ENCODE peak calls at places on chromosome 19, in eight cellular contexts. One of them, this sample, is unnamed.

GRCh38 chr19:5775668-5776309 is 8.8 kb downstream of the PRR22 start:
- DNase-seq in mesothelial cell of epicardium: no peak
- DNase-seq in thoracic aorta: no peak
- DNase-seq in T-helper 9 cell: no peak
- DNase-seq in GM23338: no peak
- DNase-seq in T-helper 2 cell: no peak
- DNase-seq in kidney: no peak
- DNase-seq in stimulated activated CD8-positive, alpha-beta memory T cell treated with anti-CD3 and anti-CD28 coated beads, Interleukin-4, amount 100 ng/mL, for 24 hours: no peak
- DNase-seq in this sample: no peak

GRCh38 chr19:6232567-6232966 is 47.2 kb downstream of the MLLT1 start:
- DNase-seq in kidney: peak
- DNase-seq in thoracic aorta: no peak
- DNase-seq in stimulated activated CD8-positive, alpha-beta memory T cell treated with anti-CD3 and anti-CD28 coated beads, Interleukin-4, amount 100 ng/mL, for 24 hours: no peak
- DNase-seq in T-helper 2 cell: no peak
- DNase-seq in mesothelial cell of epicardium: no peak
- DNase-seq in GM23338: no peak
- DNase-seq in T-helper 9 cell: no peak
- DNase-seq in this sample: no peak

GRCh38 chr19:40519352-40520322 is 52.8 kb downstream of the SPTBN4 start:
- DNase-seq in GM23338: peak
- DNase-seq in kidney: no peak
- DNase-seq in mesothelial cell of epicardium: no peak
- DNase-seq in stimulated activated CD8-positive, alpha-beta memory T cell treated with anti-CD3 and anti-CD28 coated beads, Interleukin-4, amount 100 ng/mL, for 24 hours: no peak
- DNase-seq in T-helper 2 cell: peak
- DNase-seq in thoracic aorta: no peak
- DNase-seq in T-helper 9 cell: no peak
- DNase-seq in this sample: peak

GRCh38 chr19:54287456-54287855 is 6.5 kb upstream of the LILRB2 start:
- DNase-seq in GM23338: no peak
- DNase-seq in mesothelial cell of epicardium: no peak
- DNase-seq in T-helper 2 cell: no peak
- DNase-seq in T-helper 9 cell: no peak
- DNase-seq in stimulated activated CD8-positive, alpha-beta memory T cell treated with anti-CD3 and anti-CD28 coated beads, Interleukin-4, amount 100 ng/mL, for 24 hours: no peak
- DNase-seq in thoracic aorta: no peak
- DNase-seq in kidney: no peak
- DNase-seq in this sample: no peak

GRCh38 chr19:1752009-1752756 is 1.1 kb upstream of the ONECUT3 start:
- DNase-seq in stimulated activated CD8-positive, alpha-beta memory T cell treated with anti-CD3 and anti-CD28 coated beads, Interleukin-4, amount 100 ng/mL, for 24 hours: no peak
- DNase-seq in mesothelial cell of epicardium: no peak
- DNase-seq in GM23338: peak
- DNase-seq in T-helper 2 cell: no peak
- DNase-seq in kidney: peak
- DNase-seq in T-helper 9 cell: no peak
- DNase-seq in thoracic aorta: no peak
- DNase-seq in this sample: no peak

GRCh38 chr19:58361900-58362271 is 665 bp downstream of the ZNF497 start:
- DNase-seq in thoracic aorta: no peak
- DNase-seq in T-helper 9 cell: no peak
- DNase-seq in mesothelial cell of epicardium: no peak
- DNase-seq in kidney: peak
- DNase-seq in T-helper 2 cell: peak
- DNase-seq in GM23338: peak
- DNase-seq in stimulated activated CD8-positive, alpha-beta memory T cell treated with anti-CD3 and anti-CD28 coated beads, Interleukin-4, amount 100 ng/mL, for 24 hours: no peak
- DNase-seq in this sample: peak

GRCh38 chr19:28289294-28290063 is 923.5 kb downstream of the UQCRFS1 start:
- DNase-seq in thoracic aorta: no peak
- DNase-seq in mesothelial cell of epicardium: no peak
- DNase-seq in T-helper 2 cell: no peak
- DNase-seq in stimulated activated CD8-positive, alpha-beta memory T cell treated with anti-CD3 and anti-CD28 coated beads, Interleukin-4, amount 100 ng/mL, for 24 hours: no peak
- DNase-seq in GM23338: no peak
- DNase-seq in kidney: no peak
- DNase-seq in T-helper 9 cell: no peak
- DNase-seq in this sample: no peak

GRCh38 chr19:31140717-31141116 is 208.5 kb downstream of the TSHZ3 start:
- DNase-seq in T-helper 2 cell: no peak
- DNase-seq in GM23338: no peak
- DNase-seq in kidney: no peak
- DNase-seq in mesothelial cell of epicardium: no peak
- DNase-seq in stimulated activated CD8-positive, alpha-beta memory T cell treated with anti-CD3 and anti-CD28 coated beads, Interleukin-4, amount 100 ng/mL, for 24 hours: no peak
- DNase-seq in T-helper 9 cell: no peak
- DNase-seq in thoracic aorta: no peak
- DNase-seq in this sample: no peak

GRCh38 chr19:30881281-30881680 is 468.0 kb downstream of the TSHZ3 start:
- DNase-seq in GM23338: no peak
- DNase-seq in kidney: no peak
- DNase-seq in stimulated activated CD8-positive, alpha-beta memory T cell treated with anti-CD3 and anti-CD28 coated beads, Interleukin-4, amount 100 ng/mL, for 24 hours: no peak
- DNase-seq in T-helper 2 cell: no peak
- DNase-seq in T-helper 9 cell: no peak
- DNase-seq in thoracic aorta: no peak
- DNase-seq in mesothelial cell of epicardium: no peak
- DNase-seq in this sample: no peak

GRCh38 chr19:47446534-47447469 is 24.9 kb downstream of the SLC8A2 start:
- DNase-seq in kidney: peak
- DNase-seq in mesothelial cell of epicardium: no peak
- DNase-seq in thoracic aorta: no peak
- DNase-seq in stimulated activated CD8-positive, alpha-beta memory T cell treated with anti-CD3 and anti-CD28 coated beads, Interleukin-4, amount 100 ng/mL, for 24 hours: no peak
- DNase-seq in GM23338: peak
- DNase-seq in T-helper 2 cell: no peak
- DNase-seq in T-helper 9 cell: no peak
- DNase-seq in this sample: peak

GRCh38 chr19:44587863-44588752 is 25.3 kb upstream of the IGSF23 start:
- DNase-seq in stimulated activated CD8-positive, alpha-beta memory T cell treated with anti-CD3 and anti-CD28 coated beads, Interleukin-4, amount 100 ng/mL, for 24 hours: no peak
- DNase-seq in T-helper 2 cell: peak
- DNase-seq in GM23338: no peak
- DNase-seq in thoracic aorta: no peak
- DNase-seq in mesothelial cell of epicardium: no peak
- DNase-seq in kidney: no peak
- DNase-seq in T-helper 9 cell: no peak
- DNase-seq in this sample: peak

GRCh38 chr19:8262431-8262830 is 45.7 kb downstream of the CD320 start:
- DNase-seq in T-helper 2 cell: no peak
- DNase-seq in T-helper 9 cell: no peak
- DNase-seq in mesothelial cell of epicardium: no peak
- DNase-seq in GM23338: no peak
- DNase-seq in stimulated activated CD8-positive, alpha-beta memory T cell treated with anti-CD3 and anti-CD28 coated beads, Interleukin-4, amount 100 ng/mL, for 24 hours: no peak
- DNase-seq in thoracic aorta: no peak
- DNase-seq in kidney: peak
- DNase-seq in this sample: no peak

GRCh38 chr19:10049626-10050025 is 36.3 kb downstream of the RDH8 start:
- DNase-seq in thoracic aorta: no peak
- DNase-seq in T-helper 2 cell: no peak
- DNase-seq in mesothelial cell of epicardium: no peak
- DNase-seq in GM23338: no peak
- DNase-seq in T-helper 9 cell: no peak
- DNase-seq in kidney: no peak
- DNase-seq in stimulated activated CD8-positive, alpha-beta memory T cell treated with anti-CD3 and anti-CD28 coated beads, Interleukin-4, amount 100 ng/mL, for 24 hours: no peak
- DNase-seq in this sample: no peak

GRCh38 chr19:19427935-19428334 is 22.5 kb downstream of the GATAD2A start:
- DNase-seq in thoracic aorta: no peak
- DNase-seq in kidney: no peak
- DNase-seq in stimulated activated CD8-positive, alpha-beta memory T cell treated with anti-CD3 and anti-CD28 coated beads, Interleukin-4, amount 100 ng/mL, for 24 hours: no peak
- DNase-seq in T-helper 2 cell: no peak
- DNase-seq in GM23338: no peak
- DNase-seq in T-helper 9 cell: no peak
- DNase-seq in mesothelial cell of epicardium: no peak
- DNase-seq in this sample: no peak

GRCh38 chr19:35642798-35643254 is 1.3 kb downstream of the ETV2 start:
- DNase-seq in GM23338: peak
- DNase-seq in T-helper 9 cell: no peak
- DNase-seq in kidney: no peak
- DNase-seq in T-helper 2 cell: no peak
- DNase-seq in stimulated activated CD8-positive, alpha-beta memory T cell treated with anti-CD3 and anti-CD28 coated beads, Interleukin-4, amount 100 ng/mL, for 24 hours: no peak
- DNase-seq in mesothelial cell of epicardium: no peak
- DNase-seq in thoracic aorta: no peak
- DNase-seq in this sample: no peak

GRCh38 chr19:447816-448546 is 12.9 kb downstream of the SHC2 start:
- DNase-seq in T-helper 9 cell: no peak
- DNase-seq in mesothelial cell of epicardium: no peak
- DNase-seq in kidney: peak
- DNase-seq in GM23338: no peak
- DNase-seq in T-helper 2 cell: no peak
- DNase-seq in thoracic aorta: no peak
- DNase-seq in stimulated activated CD8-positive, alpha-beta memory T cell treated with anti-CD3 and anti-CD28 coated beads, Interleukin-4, amount 100 ng/mL, for 24 hours: no peak
- DNase-seq in this sample: peak

GRCh38 chr19:16920816-16921529 is 32.2 kb downstream of the F2RL3 start:
- DNase-seq in mesothelial cell of epicardium: no peak
- DNase-seq in thoracic aorta: no peak
- DNase-seq in kidney: peak
- DNase-seq in stimulated activated CD8-positive, alpha-beta memory T cell treated with anti-CD3 and anti-CD28 coated beads, Interleukin-4, amount 100 ng/mL, for 24 hours: no peak
- DNase-seq in T-helper 9 cell: no peak
- DNase-seq in T-helper 2 cell: no peak
- DNase-seq in GM23338: no peak
- DNase-seq in this sample: no peak

GRCh38 chr19:2239771-2240770 is 3.4 kb downstream of the SF3A2 start:
- DNase-seq in T-helper 2 cell: peak
- DNase-seq in mesothelial cell of epicardium: no peak
- DNase-seq in stimulated activated CD8-positive, alpha-beta memory T cell treated with anti-CD3 and anti-CD28 coated beads, Interleukin-4, amount 100 ng/mL, for 24 hours: no peak
- DNase-seq in T-helper 9 cell: peak
- DNase-seq in thoracic aorta: no peak
- DNase-seq in GM23338: peak
- DNase-seq in kidney: peak
- DNase-seq in this sample: no peak

GRCh38 chr19:13839938-13840750 is 36.8 kb upstream of the NANOS3 start:
- DNase-seq in mesothelial cell of epicardium: no peak
- DNase-seq in stimulated activated CD8-positive, alpha-beta memory T cell treated with anti-CD3 and anti-CD28 coated beads, Interleukin-4, amount 100 ng/mL, for 24 hours: no peak
- DNase-seq in T-helper 2 cell: peak
- DNase-seq in T-helper 9 cell: peak
- DNase-seq in thoracic aorta: no peak
- DNase-seq in kidney: peak
- DNase-seq in GM23338: no peak
- DNase-seq in this sample: no peak

GRCh38 chr19:38394488-38394887 is 6.0 kb downstream of the SPRED3 start:
- DNase-seq in stimulated activated CD8-positive, alpha-beta memory T cell treated with anti-CD3 and anti-CD28 coated beads, Interleukin-4, amount 100 ng/mL, for 24 hours: peak
- DNase-seq in thoracic aorta: no peak
- DNase-seq in T-helper 9 cell: peak
- DNase-seq in mesothelial cell of epicardium: no peak
- DNase-seq in T-helper 2 cell: peak
- DNase-seq in kidney: no peak
- DNase-seq in GM23338: peak
- DNase-seq in this sample: peak

GRCh38 chr19:45863840-45864628 is at the start of gene FOXA3:
- DNase-seq in mesothelial cell of epicardium: no peak
- DNase-seq in kidney: peak
- DNase-seq in stimulated activated CD8-positive, alpha-beta memory T cell treated with anti-CD3 and anti-CD28 coated beads, Interleukin-4, amount 100 ng/mL, for 24 hours: no peak
- DNase-seq in GM23338: peak
- DNase-seq in T-helper 2 cell: peak
- DNase-seq in thoracic aorta: no peak
- DNase-seq in T-helper 9 cell: peak
- DNase-seq in this sample: peak

GRCh38 chr19:15194938-15195337 is 5.9 kb downstream of the NOTCH3 start:
- DNase-seq in T-helper 2 cell: no peak
- DNase-seq in stimulated activated CD8-positive, alpha-beta memory T cell treated with anti-CD3 and anti-CD28 coated beads, Interleukin-4, amount 100 ng/mL, for 24 hours: no peak
- DNase-seq in kidney: no peak
- DNase-seq in thoracic aorta: peak
- DNase-seq in GM23338: no peak
- DNase-seq in T-helper 9 cell: no peak
- DNase-seq in mesothelial cell of epicardium: no peak
- DNase-seq in this sample: peak

GRCh38 chr19:35460608-35461007 is 12.6 kb downstream of the FFAR2 start:
- DNase-seq in kidney: no peak
- DNase-seq in thoracic aorta: no peak
- DNase-seq in stimulated activated CD8-positive, alpha-beta memory T cell treated with anti-CD3 and anti-CD28 coated beads, Interleukin-4, amount 100 ng/mL, for 24 hours: no peak
- DNase-seq in GM23338: no peak
- DNase-seq in mesothelial cell of epicardium: no peak
- DNase-seq in T-helper 9 cell: no peak
- DNase-seq in T-helper 2 cell: no peak
- DNase-seq in this sample: no peak

GRCh38 chr19:50290011-50290410 is 39.2 kb downstream of the KCNC3 start:
- DNase-seq in mesothelial cell of epicardium: no peak
- DNase-seq in T-helper 9 cell: no peak
- DNase-seq in thoracic aorta: no peak
- DNase-seq in GM23338: peak
- DNase-seq in T-helper 2 cell: no peak
- DNase-seq in stimulated activated CD8-positive, alpha-beta memory T cell treated with anti-CD3 and anti-CD28 coated beads, Interleukin-4, amount 100 ng/mL, for 24 hours: no peak
- DNase-seq in kidney: no peak
- DNase-seq in this sample: no peak

GRCh38 chr19:38736413-38737280 is 7.6 kb downstream of the CAPN12 start:
- DNase-seq in T-helper 9 cell: peak
- DNase-seq in T-helper 2 cell: peak
- DNase-seq in GM23338: peak
- DNase-seq in stimulated activated CD8-positive, alpha-beta memory T cell treated with anti-CD3 and anti-CD28 coated beads, Interleukin-4, amount 100 ng/mL, for 24 hours: peak
- DNase-seq in thoracic aorta: no peak
- DNase-seq in mesothelial cell of epicardium: no peak
- DNase-seq in kidney: peak
- DNase-seq in this sample: peak

GRCh38 chr19:1064661-1065605 is 2.0 kb upstream of the ARHGAP45 start:
- DNase-seq in mesothelial cell of epicardium: no peak
- DNase-seq in kidney: peak
- DNase-seq in GM23338: peak
- DNase-seq in T-helper 9 cell: peak
- DNase-seq in thoracic aorta: no peak
- DNase-seq in T-helper 2 cell: peak
- DNase-seq in stimulated activated CD8-positive, alpha-beta memory T cell treated with anti-CD3 and anti-CD28 coated beads, Interleukin-4, amount 100 ng/mL, for 24 hours: no peak
- DNase-seq in this sample: peak

GRCh38 chr19:13163609-13164364 is 13.6 kb downstream of the IER2 start:
- DNase-seq in stimulated activated CD8-positive, alpha-beta memory T cell treated with anti-CD3 and anti-CD28 coated beads, Interleukin-4, amount 100 ng/mL, for 24 hours: no peak
- DNase-seq in GM23338: peak
- DNase-seq in thoracic aorta: no peak
- DNase-seq in mesothelial cell of epicardium: peak
- DNase-seq in T-helper 2 cell: peak
- DNase-seq in kidney: peak
- DNase-seq in T-helper 9 cell: no peak
- DNase-seq in this sample: peak

GRCh38 chr19:10260141-10260584 is 8.1 kb downstream of the MRPL4 start:
- DNase-seq in kidney: no peak
- DNase-seq in mesothelial cell of epicardium: no peak
- DNase-seq in GM23338: no peak
- DNase-seq in T-helper 2 cell: peak
- DNase-seq in T-helper 9 cell: no peak
- DNase-seq in stimulated activated CD8-positive, alpha-beta memory T cell treated with anti-CD3 and anti-CD28 coated beads, Interleukin-4, amount 100 ng/mL, for 24 hours: peak
- DNase-seq in thoracic aorta: no peak
- DNase-seq in this sample: peak

GRCh38 chr19:46073268-46073922 is 32.6 kb upstream of the IGFL4 start:
- DNase-seq in mesothelial cell of epicardium: no peak
- DNase-seq in GM23338: no peak
- DNase-seq in T-helper 2 cell: no peak
- DNase-seq in stimulated activated CD8-positive, alpha-beta memory T cell treated with anti-CD3 and anti-CD28 coated beads, Interleukin-4, amount 100 ng/mL, for 24 hours: no peak
- DNase-seq in T-helper 9 cell: no peak
- DNase-seq in kidney: no peak
- DNase-seq in thoracic aorta: no peak
- DNase-seq in this sample: no peak

GRCh38 chr19:46976845-46977320 is 42.8 kb upstream of the NPAS1 start:
- DNase-seq in T-helper 2 cell: no peak
- DNase-seq in T-helper 9 cell: no peak
- DNase-seq in thoracic aorta: no peak
- DNase-seq in stimulated activated CD8-positive, alpha-beta memory T cell treated with anti-CD3 and anti-CD28 coated beads, Interleukin-4, amount 100 ng/mL, for 24 hours: no peak
- DNase-seq in mesothelial cell of epicardium: no peak
- DNase-seq in GM23338: peak
- DNase-seq in kidney: no peak
- DNase-seq in this sample: no peak

GRCh38 chr19:3479819-3480215 is 508 bp downstream of the SMIM24 start:
- DNase-seq in mesothelial cell of epicardium: no peak
- DNase-seq in GM23338: peak
- DNase-seq in thoracic aorta: no peak
- DNase-seq in kidney: no peak
- DNase-seq in stimulated activated CD8-positive, alpha-beta memory T cell treated with anti-CD3 and anti-CD28 coated beads, Interleukin-4, amount 100 ng/mL, for 24 hours: no peak
- DNase-seq in T-helper 9 cell: no peak
- DNase-seq in T-helper 2 cell: peak
- DNase-seq in this sample: peak

GRCh38 chr19:29939628-29940027 is 2.4 kb upstream of the URI1 start:
- DNase-seq in thoracic aorta: no peak
- DNase-seq in kidney: no peak
- DNase-seq in T-helper 9 cell: no peak
- DNase-seq in mesothelial cell of epicardium: no peak
- DNase-seq in stimulated activated CD8-positive, alpha-beta memory T cell treated with anti-CD3 and anti-CD28 coated beads, Interleukin-4, amount 100 ng/mL, for 24 hours: no peak
- DNase-seq in GM23338: no peak
- DNase-seq in T-helper 2 cell: no peak
- DNase-seq in this sample: no peak

GRCh38 chr19:28981994-28982393 is 231.0 kb downstream of the UQCRFS1 start:
- DNase-seq in kidney: no peak
- DNase-seq in T-helper 2 cell: no peak
- DNase-seq in T-helper 9 cell: no peak
- DNase-seq in GM23338: no peak
- DNase-seq in mesothelial cell of epicardium: no peak
- DNase-seq in stimulated activated CD8-positive, alpha-beta memory T cell treated with anti-CD3 and anti-CD28 coated beads, Interleukin-4, amount 100 ng/mL, for 24 hours: no peak
- DNase-seq in thoracic aorta: no peak
- DNase-seq in this sample: no peak

GRCh38 chr19:9914315-9915207 is 21.8 kb downstream of the OLFM2 start:
- DNase-seq in T-helper 2 cell: peak
- DNase-seq in T-helper 9 cell: peak
- DNase-seq in stimulated activated CD8-positive, alpha-beta memory T cell treated with anti-CD3 and anti-CD28 coated beads, Interleukin-4, amount 100 ng/mL, for 24 hours: peak
- DNase-seq in mesothelial cell of epicardium: peak
- DNase-seq in thoracic aorta: no peak
- DNase-seq in GM23338: peak
- DNase-seq in kidney: peak
- DNase-seq in this sample: peak